ENCODE peak calls at places on chromosome 22, in eight cellular contexts. One of them, this sample, is unnamed.
A peak's percentile ranks its signal among the peaks of the same experiment; 100 is the strongest.

GRCh38 chr22:42645341-42645937 is 3.8 kb downstream of the CYB5R3 start:
- DNase-seq in GM12878: no peak
- DNase-seq in foreskin fibroblast: peak; percentile 49
- DNase-seq in A549: no peak
- DNase-seq in heart left ventricle: no peak
- DNase-seq in endothelial cell of umbilical vein: peak; percentile 24
- DNase-seq in AG04449: no peak
- DNase-seq in fibroblast of mammary gland: no peak
- DNase-seq in this sample: no peak

GRCh38 chr22:50376064-50376747 is 33.1 kb downstream of the PPP6R2 start:
- DNase-seq in GM12878: no peak
- DNase-seq in foreskin fibroblast: no peak
- DNase-seq in A549: no peak
- DNase-seq in heart left ventricle: no peak
- DNase-seq in endothelial cell of umbilical vein: no peak
- DNase-seq in AG04449: no peak
- DNase-seq in fibroblast of mammary gland: no peak
- DNase-seq in this sample: no peak

GRCh38 chr22:48492371-48493320 is 1335.0 kb downstream of the BRD1 start:
- DNase-seq in GM12878: peak; percentile 1
- DNase-seq in foreskin fibroblast: peak; percentile 81
- DNase-seq in A549: peak; percentile 85
- DNase-seq in heart left ventricle: no peak
- DNase-seq in endothelial cell of umbilical vein: peak; percentile 66
- DNase-seq in AG04449: peak; percentile 23
- DNase-seq in fibroblast of mammary gland: peak; percentile 59
- DNase-seq in this sample: peak; percentile 24

GRCh38 chr22:43994006-43994405 is 30.1 kb upstream of the PARVB start:
- DNase-seq in GM12878: no peak
- DNase-seq in foreskin fibroblast: no peak
- DNase-seq in A549: no peak
- DNase-seq in heart left ventricle: no peak
- DNase-seq in endothelial cell of umbilical vein: no peak
- DNase-seq in AG04449: no peak
- DNase-seq in fibroblast of mammary gland: no peak
- DNase-seq in this sample: no peak

GRCh38 chr22:31230155-31230870 is 18.2 kb downstream of the LIMK2 start:
- DNase-seq in GM12878: peak; percentile 57
- DNase-seq in foreskin fibroblast: no peak
- DNase-seq in A549: no peak
- DNase-seq in heart left ventricle: no peak
- DNase-seq in endothelial cell of umbilical vein: peak; percentile 53
- DNase-seq in AG04449: no peak
- DNase-seq in fibroblast of mammary gland: peak; percentile 36
- DNase-seq in this sample: no peak

GRCh38 chr22:20205964-20206708 is 55.3 kb upstream of the CCDC188 start:
- DNase-seq in GM12878: peak; percentile 54
- DNase-seq in foreskin fibroblast: peak; percentile 82
- DNase-seq in A549: peak; percentile 75
- DNase-seq in heart left ventricle: peak; percentile 78
- DNase-seq in endothelial cell of umbilical vein: peak; percentile 71
- DNase-seq in AG04449: no peak
- DNase-seq in fibroblast of mammary gland: peak; percentile 64
- DNase-seq in this sample: peak; percentile 59

GRCh38 chr22:36599771-36600170 is 70.8 kb upstream of the EIF3D start:
- DNase-seq in GM12878: no peak
- DNase-seq in foreskin fibroblast: no peak
- DNase-seq in A549: no peak
- DNase-seq in heart left ventricle: no peak
- DNase-seq in endothelial cell of umbilical vein: no peak
- DNase-seq in AG04449: no peak
- DNase-seq in fibroblast of mammary gland: no peak
- DNase-seq in this sample: no peak

GRCh38 chr22:27669798-27670599 is 131.6 kb downstream of the MN1 start:
- DNase-seq in GM12878: no peak
- DNase-seq in foreskin fibroblast: peak; percentile 21
- DNase-seq in A549: peak; percentile 35
- DNase-seq in heart left ventricle: no peak
- DNase-seq in endothelial cell of umbilical vein: peak; percentile 13
- DNase-seq in AG04449: no peak
- DNase-seq in fibroblast of mammary gland: peak; percentile 27
- DNase-seq in this sample: no peak

GRCh38 chr22:19109198-19110063 is 12.8 kb downstream of the DGCR2 start:
- DNase-seq in GM12878: peak; percentile 55
- DNase-seq in foreskin fibroblast: peak; percentile 61
- DNase-seq in A549: peak; percentile 22
- DNase-seq in heart left ventricle: no peak
- DNase-seq in endothelial cell of umbilical vein: peak; percentile 28
- DNase-seq in AG04449: peak; percentile 24
- DNase-seq in fibroblast of mammary gland: peak; percentile 67
- DNase-seq in this sample: no peak

GRCh38 chr22:46854125-46854870 is 91.8 kb downstream of the TBC1D22A start:
- DNase-seq in GM12878: no peak
- DNase-seq in foreskin fibroblast: no peak
- DNase-seq in A549: no peak
- DNase-seq in heart left ventricle: peak; percentile 70
- DNase-seq in endothelial cell of umbilical vein: peak; percentile 52
- DNase-seq in AG04449: no peak
- DNase-seq in fibroblast of mammary gland: no peak
- DNase-seq in this sample: no peak

GRCh38 chr22:27919943-27920755 is 1.1 kb upstream of the PITPNB start:
- DNase-seq in GM12878: no peak
- DNase-seq in foreskin fibroblast: peak; percentile 90
- DNase-seq in A549: peak; percentile 59
- DNase-seq in heart left ventricle: peak; percentile 31
- DNase-seq in endothelial cell of umbilical vein: peak; percentile 78
- DNase-seq in AG04449: peak; percentile 24
- DNase-seq in fibroblast of mammary gland: peak; percentile 86
- DNase-seq in this sample: no peak

GRCh38 chr22:32858121-32858703 is 56.7 kb downstream of the TIMP3 start:
- DNase-seq in GM12878: no peak
- DNase-seq in foreskin fibroblast: no peak
- DNase-seq in A549: no peak
- DNase-seq in heart left ventricle: no peak
- DNase-seq in endothelial cell of umbilical vein: no peak
- DNase-seq in AG04449: no peak
- DNase-seq in fibroblast of mammary gland: no peak
- DNase-seq in this sample: no peak

GRCh38 chr22:45603631-45604030 is 68.0 kb upstream of the ATXN10 start:
- DNase-seq in GM12878: no peak
- DNase-seq in foreskin fibroblast: no peak
- DNase-seq in A549: peak; percentile 48
- DNase-seq in heart left ventricle: no peak
- DNase-seq in endothelial cell of umbilical vein: no peak
- DNase-seq in AG04449: no peak
- DNase-seq in fibroblast of mammary gland: no peak
- DNase-seq in this sample: no peak

GRCh38 chr22:45600791-45601730 is 70.6 kb upstream of the ATXN10 start:
- DNase-seq in GM12878: no peak
- DNase-seq in foreskin fibroblast: no peak
- DNase-seq in A549: no peak
- DNase-seq in heart left ventricle: no peak
- DNase-seq in endothelial cell of umbilical vein: no peak
- DNase-seq in AG04449: no peak
- DNase-seq in fibroblast of mammary gland: peak; percentile 68
- DNase-seq in this sample: no peak

GRCh38 chr22:45604239-45604711 is 67.4 kb upstream of the ATXN10 start:
- DNase-seq in GM12878: no peak
- DNase-seq in foreskin fibroblast: peak; percentile 38
- DNase-seq in A549: peak; percentile 94
- DNase-seq in heart left ventricle: no peak
- DNase-seq in endothelial cell of umbilical vein: no peak
- DNase-seq in AG04449: peak; percentile 44
- DNase-seq in fibroblast of mammary gland: peak; percentile 61
- DNase-seq in this sample: no peak

GRCh38 chr22:45602004-45602733 is 69.5 kb upstream of the ATXN10 start:
- DNase-seq in GM12878: no peak
- DNase-seq in foreskin fibroblast: no peak
- DNase-seq in A549: no peak
- DNase-seq in heart left ventricle: no peak
- DNase-seq in endothelial cell of umbilical vein: no peak
- DNase-seq in AG04449: no peak
- DNase-seq in fibroblast of mammary gland: no peak
- DNase-seq in this sample: no peak

DNA sequence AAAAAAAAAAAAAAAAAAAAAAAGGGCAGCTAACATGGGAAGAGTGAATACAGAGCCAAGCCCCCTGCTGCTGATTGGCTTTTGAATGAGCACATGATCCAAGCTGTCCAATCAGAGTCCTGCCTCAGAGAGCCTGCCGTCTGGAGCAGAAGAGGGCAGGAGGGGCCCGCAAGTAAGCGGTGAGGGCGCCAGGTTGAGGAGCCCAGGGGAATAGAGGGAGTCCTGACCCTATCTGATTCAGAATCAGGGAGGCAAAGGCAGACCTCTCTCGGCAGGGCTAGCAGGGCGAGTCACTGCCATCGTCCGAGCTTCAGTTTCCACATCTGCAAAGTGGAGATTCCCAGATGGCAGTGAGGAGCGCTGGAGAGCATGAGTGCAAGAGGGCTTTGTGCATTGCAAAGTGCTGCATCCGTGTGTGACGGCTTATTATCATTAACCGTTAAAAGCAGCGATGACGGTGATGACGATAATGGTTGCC is 68.8 kb upstream of the ATXN10 start:
- DNase-seq in GM12878: no peak
- DNase-seq in foreskin fibroblast: peak; percentile 84
- DNase-seq in A549: peak; percentile 82
- DNase-seq in heart left ventricle: no peak
- DNase-seq in endothelial cell of umbilical vein: no peak
- DNase-seq in AG04449: no peak
- DNase-seq in fibroblast of mammary gland: peak; percentile 85
- DNase-seq in this sample: no peak
- H3K4me3 ChIP-seq in GM12878: no peak overlapping the region
- H3K4me3 ChIP-seq in foreskin fibroblast: no peak overlapping the region
- H3K4me3 ChIP-seq in A549: no peak overlapping the region
- H3K4me3 ChIP-seq in heart left ventricle: no peak overlapping the region
- H3K4me3 ChIP-seq in endothelial cell of umbilical vein: no peak overlapping the region
- H3K4me3 ChIP-seq in AG04449: peak overlapping the region; percentile 43
- H3K4me3 ChIP-seq in fibroblast of mammary gland: no peak overlapping the region
- H3K4me3 ChIP-seq in this sample: no peak overlapping the region

GRCh38 chr22:39486951-39487825 is 14.9 kb upstream of the MIEF1 start:
- DNase-seq in GM12878: no peak
- DNase-seq in foreskin fibroblast: no peak
- DNase-seq in A549: no peak
- DNase-seq in heart left ventricle: peak; percentile 55
- DNase-seq in endothelial cell of umbilical vein: no peak
- DNase-seq in AG04449: no peak
- DNase-seq in fibroblast of mammary gland: no peak
- DNase-seq in this sample: no peak
- TF ChIP-seq CTCF in GM12878: no peak
- TF ChIP-seq CTCF in foreskin fibroblast: no peak
- TF ChIP-seq CTCF in A549: no peak
- TF ChIP-seq CTCF in heart left ventricle: no peak
- TF ChIP-seq CTCF in endothelial cell of umbilical vein: no peak
- TF ChIP-seq CTCF in AG04449: no peak
- TF ChIP-seq CTCF in fibroblast of mammary gland: no peak
- TF ChIP-seq CTCF in this sample: no peak

GRCh38 chr22:39253427-39254070 is 8.8 kb upstream of the PDGFB start:
- DNase-seq in GM12878: no peak
- DNase-seq in foreskin fibroblast: peak; percentile 84
- DNase-seq in A549: peak; percentile 81
- DNase-seq in heart left ventricle: peak; percentile 82
- DNase-seq in endothelial cell of umbilical vein: peak; percentile 92
- DNase-seq in AG04449: peak; percentile 10
- DNase-seq in fibroblast of mammary gland: peak; percentile 84
- DNase-seq in this sample: peak; percentile 62
- H3K4me3 ChIP-seq in GM12878: no peak overlapping the region
- H3K4me3 ChIP-seq in foreskin fibroblast: no peak overlapping the region
- H3K4me3 ChIP-seq in A549: peak overlapping the region; percentile 31
- H3K4me3 ChIP-seq in heart left ventricle: no peak overlapping the region
- H3K4me3 ChIP-seq in endothelial cell of umbilical vein: no peak overlapping the region
- H3K4me3 ChIP-seq in AG04449: no peak overlapping the region
- H3K4me3 ChIP-seq in fibroblast of mammary gland: no peak overlapping the region
- H3K4me3 ChIP-seq in this sample: no peak overlapping the region

GRCh38 chr22:40648386-40648785 is 11.9 kb upstream of the MRTFA start:
- DNase-seq in GM12878: no peak
- DNase-seq in foreskin fibroblast: no peak
- DNase-seq in A549: no peak
- DNase-seq in heart left ventricle: no peak
- DNase-seq in endothelial cell of umbilical vein: no peak
- DNase-seq in AG04449: no peak
- DNase-seq in fibroblast of mammary gland: no peak
- DNase-seq in this sample: no peak

GRCh38 chr22:40651057-40651456 is 14.5 kb upstream of the MRTFA start:
- DNase-seq in GM12878: no peak
- DNase-seq in foreskin fibroblast: no peak
- DNase-seq in A549: no peak
- DNase-seq in heart left ventricle: no peak
- DNase-seq in endothelial cell of umbilical vein: no peak
- DNase-seq in AG04449: no peak
- DNase-seq in fibroblast of mammary gland: no peak
- DNase-seq in this sample: no peak

GRCh38 chr22:40653361-40653760 is 16.8 kb upstream of the MRTFA start:
- DNase-seq in GM12878: no peak
- DNase-seq in foreskin fibroblast: no peak
- DNase-seq in A549: no peak
- DNase-seq in heart left ventricle: no peak
- DNase-seq in endothelial cell of umbilical vein: no peak
- DNase-seq in AG04449: no peak
- DNase-seq in fibroblast of mammary gland: no peak
- DNase-seq in this sample: no peak

GRCh38 chr22:40654522-40655167 is 18.1 kb upstream of the MRTFA start:
- DNase-seq in GM12878: no peak
- DNase-seq in foreskin fibroblast: peak; percentile 85
- DNase-seq in A549: peak; percentile 43
- DNase-seq in heart left ventricle: peak; percentile 73
- DNase-seq in endothelial cell of umbilical vein: peak; percentile 60
- DNase-seq in AG04449: no peak
- DNase-seq in fibroblast of mammary gland: peak; percentile 85
- DNase-seq in this sample: no peak

DNA sequence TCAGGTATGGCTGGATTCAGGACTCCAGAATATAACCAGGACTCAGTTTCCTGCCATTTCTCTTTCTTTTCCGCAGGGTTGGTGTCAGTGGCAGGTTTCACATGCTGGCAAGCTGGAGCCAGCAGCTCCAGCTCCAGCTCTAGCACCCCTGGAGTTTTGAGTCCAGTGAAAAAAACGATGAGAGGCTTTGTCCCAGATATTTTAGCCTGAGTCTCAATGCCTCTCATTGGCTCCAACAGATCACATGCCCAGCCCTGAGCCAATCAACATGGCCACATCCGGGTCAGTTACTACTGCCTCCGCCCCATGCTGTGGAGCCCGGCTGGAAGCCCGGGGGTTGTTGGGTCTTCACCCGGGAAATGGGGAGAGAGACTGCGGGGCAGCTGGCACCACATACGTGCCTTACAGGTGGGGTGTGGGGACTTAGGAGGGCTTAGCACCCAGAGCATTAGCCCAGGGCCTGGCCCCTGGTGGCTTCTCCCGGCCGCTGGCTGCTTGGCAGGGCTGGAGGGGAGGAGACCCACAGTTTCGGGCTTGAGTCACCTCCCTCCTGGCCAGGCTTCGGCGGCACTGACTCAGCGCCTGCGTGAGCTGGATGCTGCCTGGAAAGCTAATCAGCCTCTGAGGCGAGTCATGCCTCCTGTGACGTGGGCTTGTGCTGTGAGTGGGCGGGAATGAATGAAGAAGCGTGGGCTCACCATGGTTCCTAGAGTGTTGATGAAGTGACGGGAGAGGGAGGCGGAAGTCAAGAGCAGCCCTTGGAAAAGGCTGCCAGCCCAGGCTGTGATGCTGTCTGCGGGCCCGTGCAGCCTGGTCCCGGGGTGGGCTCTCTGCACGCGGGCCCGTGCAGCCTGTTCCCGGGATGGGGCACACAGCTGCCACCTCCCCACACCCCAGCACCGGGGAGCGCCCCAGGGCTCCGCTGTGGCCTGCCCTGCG is 15.3 kb upstream of the MRTFA start:
- DNase-seq in GM12878: no peak
- DNase-seq in foreskin fibroblast: peak; percentile 100
- DNase-seq in A549: peak; percentile 95
- DNase-seq in heart left ventricle: peak; percentile 96
- DNase-seq in endothelial cell of umbilical vein: peak; percentile 98
- DNase-seq in AG04449: peak; percentile 97
- DNase-seq in fibroblast of mammary gland: peak; percentile 100
- DNase-seq in this sample: peak; percentile 44
- TF ChIP-seq CTCF in GM12878: no peak
- TF ChIP-seq CTCF in foreskin fibroblast: no peak
- TF ChIP-seq CTCF in A549: no peak
- TF ChIP-seq CTCF in heart left ventricle: no peak
- TF ChIP-seq CTCF in endothelial cell of umbilical vein: peak; percentile 6
- TF ChIP-seq CTCF in AG04449: no peak
- TF ChIP-seq CTCF in fibroblast of mammary gland: no peak
- TF ChIP-seq CTCF in this sample: no peak